ENCODE peak calls at places on chromosome 22, in four cellular contexts. H is adrenal gland, Q is testis, Y is endothelial cell of umbilical vein. E is an unnamed sample.

GRCh38 chr22:45454260-45454659 is 40.8 kb downstream of the RIBC2 start:
- DNase-seq in H (no peak), Q (no peak), Y (no peak), E (peak)

GRCh38 chr22:17952273-17952801 is 72.0 kb downstream of the MICAL3 start:
- DNase-seq in H (no peak), Q (no peak), Y (no peak), E (no peak)

GRCh38 chr22:45783690-45784089 is 112.1 kb downstream of the ATXN10 start:
- DNase-seq in H (peak), Q (no peak), Y (no peak), E (no peak)

GRCh38 chr22:22235564-22235963 is 9.0 kb upstream of the VPREB1 start:
- DNase-seq in H (peak), Q (peak), Y (peak), E (peak)

GRCh38 chr22:43163241-43163795 is 12.0 kb downstream of the TSPO start:
- DNase-seq in H (no peak), Q (no peak), Y (no peak), E (no peak)

GRCh38 chr22:26330971-26331625 is 98.0 kb upstream of the ASPHD2 start:
- DNase-seq in H (peak), Q (peak), Y (peak), E (peak)

GRCh38 chr22:27632451-27633295 is 168.9 kb downstream of the MN1 start:
- DNase-seq in H (no peak), Q (no peak), Y (no peak), E (no peak)

GRCh38 chr22:41288245-41288946 is 2.4 kb upstream of the RANGAP1 start:
- DNase-seq in H (peak), Q (no peak), Y (peak), E (no peak)

GRCh38 chr22:41369089-41369745 is 12.5 kb upstream of the TEF start:
- DNase-seq in H (no peak), Q (no peak), Y (no peak), E (no peak)

GRCh38 chr22:22094921-22095320 is 112.3 kb upstream of the TOP3B start:
- DNase-seq in H (no peak), Q (no peak), Y (no peak), E (no peak)

GRCh38 chr22:46381142-46381541 is 45.6 kb downstream of the TRMU start:
- DNase-seq in H (peak), Q (no peak), Y (no peak), E (no peak)

GRCh38 chr22:43800970-43801369 is 11.1 kb downstream of the EFCAB6 start:
- DNase-seq in H (no peak), Q (no peak), Y (no peak), E (no peak)

GRCh38 chr22:49582671-49583070 is 245.0 kb downstream of the BRD1 start:
- DNase-seq in H (peak), Q (no peak), Y (no peak), E (no peak)

GRCh38 chr22:20170170-20170569 is 19.3 kb upstream of the CCDC188 start:
- DNase-seq in H (no peak), Q (no peak), Y (no peak), E (no peak)
- TF ChIP-seq POLR2A in H (no peak), Q (no peak), Y (no peak), E (no peak)

DNA sequence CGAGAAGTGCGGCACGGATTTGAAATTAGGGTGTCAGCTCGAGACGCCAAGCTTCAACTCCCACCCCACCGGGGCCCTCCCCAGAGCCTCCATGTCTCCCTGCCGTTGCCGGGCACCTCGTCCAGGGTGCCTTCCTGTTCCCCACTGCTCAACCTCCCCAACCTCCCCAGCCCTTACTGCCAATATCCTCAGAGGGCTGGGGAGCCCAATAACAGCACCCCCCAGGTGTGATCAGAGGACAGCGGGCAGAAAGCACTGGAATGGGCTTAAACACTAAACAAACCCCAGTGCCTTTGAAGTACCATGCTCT is 1336.4 kb downstream of the TBC1D22A start:
- DNase-seq in H (no peak), Q (no peak), Y (no peak), E (no peak)
- TF ChIP-seq POLR2A in H (no peak), Q (no peak), Y (no peak), E (no peak)

DNA sequence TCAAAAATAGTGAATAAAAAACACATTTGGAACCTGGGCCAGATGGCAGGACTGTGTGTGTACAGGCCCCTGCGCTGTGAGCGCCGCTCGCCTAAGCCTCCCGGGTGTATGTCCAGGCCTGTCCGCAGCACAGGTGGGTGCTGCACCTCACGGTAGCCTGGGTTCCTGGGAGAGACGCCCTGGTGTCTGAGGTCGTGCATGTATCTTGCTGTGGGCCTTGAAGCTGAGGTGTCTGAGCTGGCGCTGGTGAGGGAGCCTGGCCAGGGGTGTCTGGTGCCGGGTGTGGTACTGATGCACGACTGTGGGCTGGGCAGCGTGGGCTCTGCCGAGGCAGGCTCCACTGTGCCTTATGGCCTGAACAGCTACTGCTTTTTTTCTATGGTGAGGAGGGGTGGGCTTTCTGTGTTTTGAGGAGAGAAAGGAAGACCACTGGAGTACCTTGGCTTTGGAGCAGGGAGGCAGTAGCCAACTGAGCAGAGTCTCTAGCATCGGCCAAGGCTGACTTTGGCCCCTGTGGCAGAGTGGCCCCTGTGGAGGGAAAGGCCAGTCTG is 4.2 kb upstream of the ZDHHC8 start:
- DNase-seq in H (no peak), Q (no peak), Y (no peak), E (no peak)
- TF ChIP-seq POLR2A in H (no peak), Q (no peak), Y (no peak), E (no peak)

DNA sequence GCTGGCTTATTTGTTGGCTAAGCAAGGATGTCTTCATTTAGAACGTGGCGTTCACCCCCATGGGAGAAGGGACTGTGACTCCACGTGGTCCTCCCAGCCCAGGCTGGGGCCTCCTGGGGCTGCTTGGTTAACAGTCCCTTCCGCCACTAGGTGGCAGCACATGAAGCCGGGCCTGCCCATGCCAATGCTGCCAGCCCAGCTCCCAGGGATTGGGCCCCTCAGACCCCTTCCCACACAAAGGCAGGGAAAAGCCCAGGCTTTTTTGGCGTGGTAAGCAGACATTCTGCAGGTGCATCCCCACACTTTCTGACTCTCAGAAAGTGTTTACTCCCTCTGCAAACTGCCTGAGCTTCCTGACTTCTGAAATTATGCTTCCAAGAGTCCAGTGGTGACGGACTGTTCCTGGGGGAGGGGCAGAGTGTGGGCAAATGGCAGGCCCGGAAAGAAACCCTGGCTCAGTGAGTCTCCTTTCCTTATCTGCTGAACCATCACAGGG is 3.1 kb downstream of the CBX6 start:
- DNase-seq in H (peak), Q (peak), Y (peak), E (peak)
- TF ChIP-seq POLR2A in H (no peak), Q (no peak), Y (no peak), E (no peak)

DNA sequence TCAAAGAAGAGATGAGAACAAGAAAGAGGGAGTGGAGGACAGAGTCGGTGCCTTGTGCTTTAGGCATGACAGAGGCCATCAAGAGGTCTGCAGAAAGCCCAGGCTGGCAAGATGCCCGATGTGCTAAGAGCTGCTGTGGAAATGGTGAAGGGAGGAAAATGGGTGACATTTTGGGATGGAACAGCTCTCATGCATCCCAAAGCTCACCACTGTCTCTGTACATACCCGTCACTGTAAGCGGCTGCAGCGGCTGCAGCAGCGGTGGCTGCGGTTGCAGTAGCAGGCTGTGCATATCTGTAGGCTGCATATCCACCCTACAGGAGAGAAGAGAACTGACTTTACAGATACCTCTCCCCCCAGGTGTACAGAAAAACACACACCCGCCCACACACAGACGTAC is 28.6 kb downstream of the APOL5 start:
- DNase-seq in H (no peak), Q (no peak), Y (no peak), E (no peak)
- TF ChIP-seq POLR2A in H (no peak), Q (no peak), Y (no peak), E (no peak)

GRCh38 chr22:37750596-37751162 is 53.8 kb downstream of the TRIOBP start:
- DNase-seq in H (peak), Q (no peak), Y (no peak), E (no peak)
- TF ChIP-seq POLR2A in H (no peak), Q (no peak), Y (peak), E (no peak)

DNA sequence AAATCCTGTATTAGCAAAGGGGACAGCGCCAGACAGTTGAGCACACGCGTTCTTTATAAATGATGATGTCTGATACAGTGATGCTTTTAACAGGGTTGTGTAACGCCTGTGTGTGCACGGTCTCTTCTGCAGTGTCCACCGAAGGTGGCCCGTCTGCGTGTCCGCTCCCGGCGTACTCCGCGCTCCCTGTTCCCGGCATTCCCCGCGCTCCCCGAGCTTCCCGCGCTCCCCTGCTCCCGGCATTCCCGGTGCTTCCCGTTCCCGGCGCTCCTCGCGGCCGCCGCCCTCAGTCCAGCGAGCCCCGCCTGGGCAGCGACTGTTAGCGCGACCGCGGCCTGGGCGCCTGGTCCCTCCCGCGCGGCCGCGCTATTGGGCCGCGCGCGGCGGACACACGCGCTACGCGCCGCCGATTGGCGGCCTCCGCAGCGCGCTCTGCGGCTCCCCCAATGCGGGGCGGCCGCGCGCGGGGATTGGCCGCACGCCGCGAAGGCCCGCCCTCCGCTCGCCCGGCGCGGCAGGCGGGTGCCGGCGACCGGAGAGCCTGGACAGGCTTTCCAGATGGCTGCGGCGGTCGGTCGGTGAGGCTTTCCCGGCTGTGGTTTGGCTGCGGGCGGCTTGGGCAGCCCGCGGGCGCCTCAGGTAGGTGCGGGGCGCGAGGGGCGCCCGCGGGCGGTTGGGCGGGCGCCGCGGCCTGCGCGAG is at the start of gene DGCR8:
- DNase-seq in H (peak), Q (peak), Y (peak), E (peak)
- TF ChIP-seq POLR2A in H (peak), Q (no peak), Y (peak), E (peak)

E was measured in NB4.